ENCODE peak calls at places on chromosomes 16 and 17, in ten cellular contexts. One of them, this sample, is unnamed.

GRCh38 chr16:16051132-16051531 is 101.7 kb downstream of the ABCC1 start:
- DNase-seq in astrocyte of the spinal cord: no peak
- DNase-seq in DMS153: no peak
- DNase-seq in stimulated activated CD4-positive, alpha-beta T cell treated with anti-CD3 and anti-CD28 coated beads, Interleukin-12 subunit alpha, Interleukin-12 subunit beta, amount 100 ng/mL, for 48 hours: no peak
- DNase-seq in gastrocnemius medialis: no peak
- DNase-seq in midbrain: no peak
- DNase-seq in WTC11: no peak
- DNase-seq in heart left ventricle: no peak
- DNase-seq in hepatic stellate cell: no peak
- DNase-seq in renal cortical epithelial cell: no peak
- DNase-seq in this sample: no peak

GRCh38 chr17:57211543-57211942 is 44.8 kb upstream of the MSI2 start:
- DNase-seq in astrocyte of the spinal cord: peak
- DNase-seq in stimulated activated CD4-positive, alpha-beta T cell treated with anti-CD3 and anti-CD28 coated beads, Interleukin-12 subunit alpha, Interleukin-12 subunit beta, amount 100 ng/mL, for 48 hours: no peak
- DNase-seq in heart left ventricle: no peak
- DNase-seq in DMS153: peak
- DNase-seq in renal cortical epithelial cell: peak
- DNase-seq in hepatic stellate cell: no peak
- DNase-seq in WTC11: no peak
- DNase-seq in gastrocnemius medialis: no peak
- DNase-seq in midbrain: no peak
- DNase-seq in this sample: peak

GRCh38 chr17:76270770-76271668 is 5.9 kb downstream of the UBALD2 start:
- DNase-seq in hepatic stellate cell: no peak
- DNase-seq in heart left ventricle: no peak
- DNase-seq in DMS153: no peak
- DNase-seq in stimulated activated CD4-positive, alpha-beta T cell treated with anti-CD3 and anti-CD28 coated beads, Interleukin-12 subunit alpha, Interleukin-12 subunit beta, amount 100 ng/mL, for 48 hours: no peak
- DNase-seq in renal cortical epithelial cell: no peak
- DNase-seq in midbrain: no peak
- DNase-seq in gastrocnemius medialis: peak
- DNase-seq in WTC11: no peak
- DNase-seq in astrocyte of the spinal cord: no peak
- DNase-seq in this sample: no peak

GRCh38 chr16:48862087-48862532 is 252.1 kb upstream of the N4BP1 start:
- DNase-seq in DMS153: no peak
- DNase-seq in stimulated activated CD4-positive, alpha-beta T cell treated with anti-CD3 and anti-CD28 coated beads, Interleukin-12 subunit alpha, Interleukin-12 subunit beta, amount 100 ng/mL, for 48 hours: no peak
- DNase-seq in astrocyte of the spinal cord: peak
- DNase-seq in gastrocnemius medialis: no peak
- DNase-seq in renal cortical epithelial cell: peak
- DNase-seq in WTC11: peak
- DNase-seq in hepatic stellate cell: no peak
- DNase-seq in heart left ventricle: no peak
- DNase-seq in midbrain: no peak
- DNase-seq in this sample: peak

GRCh38 chr17:27245230-27245696 is 48.7 kb upstream of the WSB1 start:
- DNase-seq in DMS153: peak
- DNase-seq in WTC11: peak
- DNase-seq in renal cortical epithelial cell: peak
- DNase-seq in heart left ventricle: peak
- DNase-seq in astrocyte of the spinal cord: peak
- DNase-seq in midbrain: peak
- DNase-seq in gastrocnemius medialis: peak
- DNase-seq in stimulated activated CD4-positive, alpha-beta T cell treated with anti-CD3 and anti-CD28 coated beads, Interleukin-12 subunit alpha, Interleukin-12 subunit beta, amount 100 ng/mL, for 48 hours: peak
- DNase-seq in hepatic stellate cell: peak
- DNase-seq in this sample: peak

GRCh38 chr17:45284176-45285140 is 22.6 kb upstream of the SPATA32 start:
- DNase-seq in gastrocnemius medialis: peak
- DNase-seq in midbrain: no peak
- DNase-seq in WTC11: peak
- DNase-seq in renal cortical epithelial cell: no peak
- DNase-seq in DMS153: no peak
- DNase-seq in hepatic stellate cell: no peak
- DNase-seq in stimulated activated CD4-positive, alpha-beta T cell treated with anti-CD3 and anti-CD28 coated beads, Interleukin-12 subunit alpha, Interleukin-12 subunit beta, amount 100 ng/mL, for 48 hours: no peak
- DNase-seq in astrocyte of the spinal cord: no peak
- DNase-seq in heart left ventricle: peak
- DNase-seq in this sample: no peak

GRCh38 chr17:26792486-26792885 is 501.4 kb upstream of the WSB1 start:
- DNase-seq in hepatic stellate cell: no peak
- DNase-seq in gastrocnemius medialis: no peak
- DNase-seq in stimulated activated CD4-positive, alpha-beta T cell treated with anti-CD3 and anti-CD28 coated beads, Interleukin-12 subunit alpha, Interleukin-12 subunit beta, amount 100 ng/mL, for 48 hours: no peak
- DNase-seq in midbrain: no peak
- DNase-seq in heart left ventricle: no peak
- DNase-seq in astrocyte of the spinal cord: peak
- DNase-seq in renal cortical epithelial cell: peak
- DNase-seq in DMS153: no peak
- DNase-seq in WTC11: no peak
- DNase-seq in this sample: no peak

GRCh38 chr16:70460737-70461261 is 6.4 kb downstream of the FCSK start:
- DNase-seq in stimulated activated CD4-positive, alpha-beta T cell treated with anti-CD3 and anti-CD28 coated beads, Interleukin-12 subunit alpha, Interleukin-12 subunit beta, amount 100 ng/mL, for 48 hours: no peak
- DNase-seq in astrocyte of the spinal cord: no peak
- DNase-seq in midbrain: no peak
- DNase-seq in gastrocnemius medialis: peak
- DNase-seq in heart left ventricle: no peak
- DNase-seq in WTC11: no peak
- DNase-seq in hepatic stellate cell: no peak
- DNase-seq in renal cortical epithelial cell: no peak
- DNase-seq in DMS153: no peak
- DNase-seq in this sample: peak

GRCh38 chr16:88456356-88457292 is 3.5 kb downstream of the ZFPM1 start:
- DNase-seq in stimulated activated CD4-positive, alpha-beta T cell treated with anti-CD3 and anti-CD28 coated beads, Interleukin-12 subunit alpha, Interleukin-12 subunit beta, amount 100 ng/mL, for 48 hours: peak
- DNase-seq in WTC11: no peak
- DNase-seq in heart left ventricle: no peak
- DNase-seq in hepatic stellate cell: no peak
- DNase-seq in renal cortical epithelial cell: peak
- DNase-seq in astrocyte of the spinal cord: no peak
- DNase-seq in gastrocnemius medialis: no peak
- DNase-seq in midbrain: no peak
- DNase-seq in DMS153: no peak
- DNase-seq in this sample: no peak

GRCh38 chr17:29215717-29216116 is 30.9 kb upstream of the CRYBA1 start:
- DNase-seq in heart left ventricle: no peak
- DNase-seq in gastrocnemius medialis: no peak
- DNase-seq in renal cortical epithelial cell: peak
- DNase-seq in midbrain: no peak
- DNase-seq in astrocyte of the spinal cord: peak
- DNase-seq in stimulated activated CD4-positive, alpha-beta T cell treated with anti-CD3 and anti-CD28 coated beads, Interleukin-12 subunit alpha, Interleukin-12 subunit beta, amount 100 ng/mL, for 48 hours: no peak
- DNase-seq in hepatic stellate cell: no peak
- DNase-seq in DMS153: no peak
- DNase-seq in WTC11: no peak
- DNase-seq in this sample: no peak

GRCh38 chr17:71975331-71975801 is 145.5 kb upstream of the SOX9 start:
- DNase-seq in DMS153: no peak
- DNase-seq in stimulated activated CD4-positive, alpha-beta T cell treated with anti-CD3 and anti-CD28 coated beads, Interleukin-12 subunit alpha, Interleukin-12 subunit beta, amount 100 ng/mL, for 48 hours: no peak
- DNase-seq in astrocyte of the spinal cord: peak
- DNase-seq in renal cortical epithelial cell: no peak
- DNase-seq in heart left ventricle: peak
- DNase-seq in hepatic stellate cell: peak
- DNase-seq in midbrain: peak
- DNase-seq in WTC11: no peak
- DNase-seq in gastrocnemius medialis: peak
- DNase-seq in this sample: no peak

GRCh38 chr16:65312071-65312470 is 190.2 kb upstream of the CDH11 start:
- DNase-seq in midbrain: no peak
- DNase-seq in stimulated activated CD4-positive, alpha-beta T cell treated with anti-CD3 and anti-CD28 coated beads, Interleukin-12 subunit alpha, Interleukin-12 subunit beta, amount 100 ng/mL, for 48 hours: no peak
- DNase-seq in WTC11: no peak
- DNase-seq in astrocyte of the spinal cord: peak
- DNase-seq in gastrocnemius medialis: no peak
- DNase-seq in DMS153: no peak
- DNase-seq in renal cortical epithelial cell: no peak
- DNase-seq in heart left ventricle: no peak
- DNase-seq in hepatic stellate cell: no peak
- DNase-seq in this sample: no peak

GRCh38 chr17:59028328-59028727 is 78.4 kb downstream of the TRIM37 start:
- DNase-seq in heart left ventricle: no peak
- DNase-seq in WTC11: no peak
- DNase-seq in renal cortical epithelial cell: no peak
- DNase-seq in gastrocnemius medialis: no peak
- DNase-seq in DMS153: no peak
- DNase-seq in astrocyte of the spinal cord: no peak
- DNase-seq in midbrain: no peak
- DNase-seq in hepatic stellate cell: no peak
- DNase-seq in stimulated activated CD4-positive, alpha-beta T cell treated with anti-CD3 and anti-CD28 coated beads, Interleukin-12 subunit alpha, Interleukin-12 subunit beta, amount 100 ng/mL, for 48 hours: no peak
- DNase-seq in this sample: no peak

GRCh38 chr16:29907973-29908372 is 7.7 kb downstream of the ASPHD1 start:
- DNase-seq in hepatic stellate cell: no peak
- DNase-seq in WTC11: no peak
- DNase-seq in midbrain: no peak
- DNase-seq in astrocyte of the spinal cord: no peak
- DNase-seq in gastrocnemius medialis: no peak
- DNase-seq in DMS153: no peak
- DNase-seq in heart left ventricle: no peak
- DNase-seq in renal cortical epithelial cell: no peak
- DNase-seq in stimulated activated CD4-positive, alpha-beta T cell treated with anti-CD3 and anti-CD28 coated beads, Interleukin-12 subunit alpha, Interleukin-12 subunit beta, amount 100 ng/mL, for 48 hours: no peak
- DNase-seq in this sample: no peak

GRCh38 chr16:50884066-50884860 is 142.4 kb downstream of the CYLD start:
- DNase-seq in gastrocnemius medialis: no peak
- DNase-seq in midbrain: no peak
- DNase-seq in astrocyte of the spinal cord: no peak
- DNase-seq in hepatic stellate cell: no peak
- DNase-seq in DMS153: no peak
- DNase-seq in renal cortical epithelial cell: no peak
- DNase-seq in stimulated activated CD4-positive, alpha-beta T cell treated with anti-CD3 and anti-CD28 coated beads, Interleukin-12 subunit alpha, Interleukin-12 subunit beta, amount 100 ng/mL, for 48 hours: peak
- DNase-seq in heart left ventricle: no peak
- DNase-seq in WTC11: peak
- DNase-seq in this sample: no peak

GRCh38 chr16:85486256-85486915 is 126.7 kb upstream of the GSE1 start:
- DNase-seq in WTC11: no peak
- DNase-seq in DMS153: no peak
- DNase-seq in renal cortical epithelial cell: no peak
- DNase-seq in midbrain: no peak
- DNase-seq in gastrocnemius medialis: no peak
- DNase-seq in heart left ventricle: no peak
- DNase-seq in stimulated activated CD4-positive, alpha-beta T cell treated with anti-CD3 and anti-CD28 coated beads, Interleukin-12 subunit alpha, Interleukin-12 subunit beta, amount 100 ng/mL, for 48 hours: no peak
- DNase-seq in hepatic stellate cell: no peak
- DNase-seq in astrocyte of the spinal cord: no peak
- DNase-seq in this sample: no peak

GRCh38 chr17:76740329-76741118 is 2.6 kb downstream of the MFSD11 start:
- DNase-seq in renal cortical epithelial cell: no peak
- DNase-seq in stimulated activated CD4-positive, alpha-beta T cell treated with anti-CD3 and anti-CD28 coated beads, Interleukin-12 subunit alpha, Interleukin-12 subunit beta, amount 100 ng/mL, for 48 hours: no peak
- DNase-seq in hepatic stellate cell: peak
- DNase-seq in midbrain: no peak
- DNase-seq in astrocyte of the spinal cord: no peak
- DNase-seq in WTC11: no peak
- DNase-seq in gastrocnemius medialis: peak
- DNase-seq in DMS153: no peak
- DNase-seq in heart left ventricle: peak
- DNase-seq in this sample: no peak

GRCh38 chr17:9959377-9959981 is 54.4 kb upstream of the RCVRN start:
- DNase-seq in heart left ventricle: no peak
- DNase-seq in WTC11: peak
- DNase-seq in midbrain: peak
- DNase-seq in DMS153: no peak
- DNase-seq in renal cortical epithelial cell: no peak
- DNase-seq in hepatic stellate cell: no peak
- DNase-seq in gastrocnemius medialis: no peak
- DNase-seq in astrocyte of the spinal cord: peak
- DNase-seq in stimulated activated CD4-positive, alpha-beta T cell treated with anti-CD3 and anti-CD28 coated beads, Interleukin-12 subunit alpha, Interleukin-12 subunit beta, amount 100 ng/mL, for 48 hours: peak
- DNase-seq in this sample: no peak

GRCh38 chr17:17376362-17376761 is 73.2 kb downstream of the NT5M start:
- DNase-seq in heart left ventricle: no peak
- DNase-seq in gastrocnemius medialis: no peak
- DNase-seq in midbrain: no peak
- DNase-seq in astrocyte of the spinal cord: no peak
- DNase-seq in hepatic stellate cell: peak
- DNase-seq in stimulated activated CD4-positive, alpha-beta T cell treated with anti-CD3 and anti-CD28 coated beads, Interleukin-12 subunit alpha, Interleukin-12 subunit beta, amount 100 ng/mL, for 48 hours: no peak
- DNase-seq in renal cortical epithelial cell: no peak
- DNase-seq in DMS153: no peak
- DNase-seq in WTC11: no peak
- DNase-seq in this sample: no peak

GRCh38 chr17:64160378-64160777 is 30.4 kb upstream of the ERN1 start:
- DNase-seq in astrocyte of the spinal cord: no peak
- DNase-seq in DMS153: no peak
- DNase-seq in gastrocnemius medialis: no peak
- DNase-seq in WTC11: no peak
- DNase-seq in renal cortical epithelial cell: no peak
- DNase-seq in stimulated activated CD4-positive, alpha-beta T cell treated with anti-CD3 and anti-CD28 coated beads, Interleukin-12 subunit alpha, Interleukin-12 subunit beta, amount 100 ng/mL, for 48 hours: no peak
- DNase-seq in midbrain: no peak
- DNase-seq in hepatic stellate cell: no peak
- DNase-seq in heart left ventricle: no peak
- DNase-seq in this sample: no peak

GRCh38 chr17:75516255-75516618 is at the start of gene TSEN54:
- DNase-seq in astrocyte of the spinal cord: peak
- DNase-seq in heart left ventricle: peak
- DNase-seq in WTC11: peak
- DNase-seq in gastrocnemius medialis: peak
- DNase-seq in hepatic stellate cell: peak
- DNase-seq in DMS153: peak
- DNase-seq in renal cortical epithelial cell: peak
- DNase-seq in stimulated activated CD4-positive, alpha-beta T cell treated with anti-CD3 and anti-CD28 coated beads, Interleukin-12 subunit alpha, Interleukin-12 subunit beta, amount 100 ng/mL, for 48 hours: peak
- DNase-seq in midbrain: peak
- DNase-seq in this sample: peak

GRCh38 chr16:495127-495748 is 32.3 kb upstream of the CAPN15 start:
- DNase-seq in stimulated activated CD4-positive, alpha-beta T cell treated with anti-CD3 and anti-CD28 coated beads, Interleukin-12 subunit alpha, Interleukin-12 subunit beta, amount 100 ng/mL, for 48 hours: no peak
- DNase-seq in DMS153: peak
- DNase-seq in midbrain: no peak
- DNase-seq in astrocyte of the spinal cord: no peak
- DNase-seq in WTC11: peak
- DNase-seq in heart left ventricle: no peak
- DNase-seq in hepatic stellate cell: peak
- DNase-seq in renal cortical epithelial cell: peak
- DNase-seq in gastrocnemius medialis: no peak
- DNase-seq in this sample: peak

GRCh38 chr17:59154335-59154720 is 658 bp downstream of the SKA2 start:
- DNase-seq in hepatic stellate cell: peak
- DNase-seq in heart left ventricle: peak
- DNase-seq in astrocyte of the spinal cord: no peak
- DNase-seq in DMS153: no peak
- DNase-seq in WTC11: peak
- DNase-seq in stimulated activated CD4-positive, alpha-beta T cell treated with anti-CD3 and anti-CD28 coated beads, Interleukin-12 subunit alpha, Interleukin-12 subunit beta, amount 100 ng/mL, for 48 hours: peak
- DNase-seq in renal cortical epithelial cell: peak
- DNase-seq in midbrain: peak
- DNase-seq in gastrocnemius medialis: no peak
- DNase-seq in this sample: peak

GRCh38 chr16:1297413-1297773 is 12.0 kb upstream of the UBE2I start:
- DNase-seq in midbrain: no peak
- DNase-seq in stimulated activated CD4-positive, alpha-beta T cell treated with anti-CD3 and anti-CD28 coated beads, Interleukin-12 subunit alpha, Interleukin-12 subunit beta, amount 100 ng/mL, for 48 hours: no peak
- DNase-seq in DMS153: no peak
- DNase-seq in renal cortical epithelial cell: no peak
- DNase-seq in hepatic stellate cell: no peak
- DNase-seq in heart left ventricle: no peak
- DNase-seq in astrocyte of the spinal cord: no peak
- DNase-seq in gastrocnemius medialis: no peak
- DNase-seq in WTC11: no peak
- DNase-seq in this sample: no peak

GRCh38 chr17:35731932-35732805 is 730 bp downstream of the RASL10B start:
- DNase-seq in astrocyte of the spinal cord: no peak
- DNase-seq in stimulated activated CD4-positive, alpha-beta T cell treated with anti-CD3 and anti-CD28 coated beads, Interleukin-12 subunit alpha, Interleukin-12 subunit beta, amount 100 ng/mL, for 48 hours: no peak
- DNase-seq in hepatic stellate cell: no peak
- DNase-seq in DMS153: no peak
- DNase-seq in renal cortical epithelial cell: no peak
- DNase-seq in WTC11: no peak
- DNase-seq in gastrocnemius medialis: no peak
- DNase-seq in midbrain: no peak
- DNase-seq in heart left ventricle: no peak
- DNase-seq in this sample: no peak

GRCh38 chr17:67011527-67012175 is 32.7 kb upstream of the CACNG1 start:
- DNase-seq in WTC11: no peak
- DNase-seq in renal cortical epithelial cell: no peak
- DNase-seq in stimulated activated CD4-positive, alpha-beta T cell treated with anti-CD3 and anti-CD28 coated beads, Interleukin-12 subunit alpha, Interleukin-12 subunit beta, amount 100 ng/mL, for 48 hours: no peak
- DNase-seq in astrocyte of the spinal cord: no peak
- DNase-seq in midbrain: no peak
- DNase-seq in gastrocnemius medialis: no peak
- DNase-seq in DMS153: no peak
- DNase-seq in hepatic stellate cell: no peak
- DNase-seq in heart left ventricle: no peak
- DNase-seq in this sample: no peak

GRCh38 chr16:76780556-76780955 is 410.4 kb upstream of the MON1B start:
- DNase-seq in astrocyte of the spinal cord: no peak
- DNase-seq in hepatic stellate cell: no peak
- DNase-seq in WTC11: no peak
- DNase-seq in midbrain: no peak
- DNase-seq in gastrocnemius medialis: no peak
- DNase-seq in DMS153: no peak
- DNase-seq in renal cortical epithelial cell: peak
- DNase-seq in stimulated activated CD4-positive, alpha-beta T cell treated with anti-CD3 and anti-CD28 coated beads, Interleukin-12 subunit alpha, Interleukin-12 subunit beta, amount 100 ng/mL, for 48 hours: no peak
- DNase-seq in heart left ventricle: no peak
- DNase-seq in this sample: no peak

GRCh38 chr16:64830653-64831052 is 291.2 kb downstream of the CDH11 start:
- DNase-seq in gastrocnemius medialis: no peak
- DNase-seq in astrocyte of the spinal cord: peak
- DNase-seq in stimulated activated CD4-positive, alpha-beta T cell treated with anti-CD3 and anti-CD28 coated beads, Interleukin-12 subunit alpha, Interleukin-12 subunit beta, amount 100 ng/mL, for 48 hours: no peak
- DNase-seq in hepatic stellate cell: no peak
- DNase-seq in midbrain: no peak
- DNase-seq in renal cortical epithelial cell: no peak
- DNase-seq in heart left ventricle: no peak
- DNase-seq in WTC11: no peak
- DNase-seq in DMS153: no peak
- DNase-seq in this sample: no peak